ENCODE peak calls at places on chromosomes 7 and 10, in nine cellular contexts. One of them, this sample, is unnamed.

GRCh38 chr10:29588640-29589421 is 45.9 kb downstream of the SVIL start:
- DNase-seq in hepatocyte: no peak
- DNase-seq in HCT116: no peak
- DNase-seq in astrocyte: peak; percentile 47
- DNase-seq in SK-N-SH: no peak
- DNase-seq in fibroblast of lung: peak; percentile 34
- DNase-seq in neural progenitor cell: no peak
- DNase-seq in PC-9: peak; percentile 88
- DNase-seq in PC-3: peak; percentile 43
- DNase-seq in this sample: peak; percentile 59

GRCh38 chr7:149081914-149082313 is 8.6 kb downstream of the ZNF786 start:
- DNase-seq in hepatocyte: no peak
- DNase-seq in HCT116: no peak
- DNase-seq in astrocyte: no peak
- DNase-seq in SK-N-SH: no peak
- DNase-seq in fibroblast of lung: no peak
- DNase-seq in neural progenitor cell: no peak
- DNase-seq in PC-9: no peak
- DNase-seq in PC-3: no peak
- DNase-seq in this sample: peak; percentile 62

GRCh38 chr10:43839973-43840372 is 191.3 kb upstream of the ZNF32 start:
- DNase-seq in hepatocyte: no peak
- DNase-seq in HCT116: no peak
- DNase-seq in astrocyte: no peak
- DNase-seq in SK-N-SH: no peak
- DNase-seq in fibroblast of lung: no peak
- DNase-seq in neural progenitor cell: no peak
- DNase-seq in PC-9: no peak
- DNase-seq in PC-3: no peak
- DNase-seq in this sample: no peak

GRCh38 chr7:130877236-130877635 is 143.2 kb upstream of the KLF14 start:
- DNase-seq in hepatocyte: no peak
- DNase-seq in HCT116: no peak
- DNase-seq in astrocyte: no peak
- DNase-seq in SK-N-SH: no peak
- DNase-seq in fibroblast of lung: no peak
- DNase-seq in neural progenitor cell: no peak
- DNase-seq in PC-9: no peak
- DNase-seq in PC-3: no peak
- DNase-seq in this sample: no peak

GRCh38 chr10:115402690-115403089 is 309.5 kb downstream of the ATRNL1 start:
- DNase-seq in hepatocyte: peak; percentile 7
- DNase-seq in HCT116: no peak
- DNase-seq in astrocyte: peak; percentile 44
- DNase-seq in SK-N-SH: no peak
- DNase-seq in fibroblast of lung: peak; percentile 79
- DNase-seq in neural progenitor cell: no peak
- DNase-seq in PC-9: no peak
- DNase-seq in PC-3: peak; percentile 44
- DNase-seq in this sample: no peak

GRCh38 chr10:79179404-79180309 is 110.9 kb downstream of the ZMIZ1 start:
- DNase-seq in hepatocyte: peak; percentile 61
- DNase-seq in HCT116: no peak
- DNase-seq in astrocyte: peak; percentile 35
- DNase-seq in SK-N-SH: peak; percentile 92
- DNase-seq in fibroblast of lung: no peak
- DNase-seq in neural progenitor cell: peak; percentile 92
- DNase-seq in PC-9: no peak
- DNase-seq in PC-3: no peak
- DNase-seq in this sample: peak; percentile 77

GRCh38 chr7:5282464-5283316 is at the start of gene SLC29A4:
- DNase-seq in hepatocyte: peak; percentile 71
- DNase-seq in HCT116: peak; percentile 13
- DNase-seq in astrocyte: no peak
- DNase-seq in SK-N-SH: peak; percentile 87
- DNase-seq in fibroblast of lung: peak; percentile 46
- DNase-seq in neural progenitor cell: peak; percentile 62
- DNase-seq in PC-9: no peak
- DNase-seq in PC-3: peak; percentile 19
- DNase-seq in this sample: no peak

GRCh38 chr7:130096243-130096827 is 26.0 kb downstream of the KLHDC10 start:
- DNase-seq in hepatocyte: no peak
- DNase-seq in HCT116: no peak
- DNase-seq in astrocyte: no peak
- DNase-seq in SK-N-SH: no peak
- DNase-seq in fibroblast of lung: peak; percentile 33
- DNase-seq in neural progenitor cell: no peak
- DNase-seq in PC-9: no peak
- DNase-seq in PC-3: no peak
- DNase-seq in this sample: no peak

GRCh38 chr10:103667390-103667789 is 173.9 kb downstream of the NEURL1 start:
- DNase-seq in hepatocyte: no peak
- DNase-seq in HCT116: no peak
- DNase-seq in astrocyte: no peak
- DNase-seq in SK-N-SH: no peak
- DNase-seq in fibroblast of lung: peak; percentile 79
- DNase-seq in neural progenitor cell: peak; percentile 39
- DNase-seq in PC-9: no peak
- DNase-seq in PC-3: no peak
- DNase-seq in this sample: no peak

GRCh38 chr10:97534746-97535367 is 36.1 kb downstream of the UBTD1 start:
- DNase-seq in hepatocyte: no peak
- DNase-seq in HCT116: no peak
- DNase-seq in astrocyte: no peak
- DNase-seq in SK-N-SH: peak; percentile 62
- DNase-seq in fibroblast of lung: no peak
- DNase-seq in neural progenitor cell: peak; percentile 62
- DNase-seq in PC-9: no peak
- DNase-seq in PC-3: peak; percentile 42
- DNase-seq in this sample: peak; percentile 84

GRCh38 chr10:7272008-7272407 is 138.8 kb downstream of the SFMBT2 start:
- DNase-seq in hepatocyte: no peak
- DNase-seq in HCT116: no peak
- DNase-seq in astrocyte: no peak
- DNase-seq in SK-N-SH: no peak
- DNase-seq in fibroblast of lung: no peak
- DNase-seq in neural progenitor cell: no peak
- DNase-seq in PC-9: no peak
- DNase-seq in PC-3: no peak
- DNase-seq in this sample: no peak

GRCh38 chr10:112658900-112659328 is 211.9 kb downstream of the VTI1A start:
- DNase-seq in hepatocyte: peak; percentile 37
- DNase-seq in HCT116: peak; percentile 41
- DNase-seq in astrocyte: peak; percentile 76
- DNase-seq in SK-N-SH: no peak
- DNase-seq in fibroblast of lung: no peak
- DNase-seq in neural progenitor cell: peak; percentile 74
- DNase-seq in PC-9: peak; percentile 85
- DNase-seq in PC-3: peak; percentile 80
- DNase-seq in this sample: no peak

GRCh38 chr10:11910102-11910501 is 86.9 kb downstream of the PROSER2 start:
- DNase-seq in hepatocyte: no peak
- DNase-seq in HCT116: no peak
- DNase-seq in astrocyte: no peak
- DNase-seq in SK-N-SH: no peak
- DNase-seq in fibroblast of lung: no peak
- DNase-seq in neural progenitor cell: no peak
- DNase-seq in PC-9: no peak
- DNase-seq in PC-3: no peak
- DNase-seq in this sample: no peak

GRCh38 chr7:131068604-131069021 is 259.1 kb upstream of the MKLN1 start:
- DNase-seq in hepatocyte: no peak
- DNase-seq in HCT116: no peak
- DNase-seq in astrocyte: peak; percentile 25
- DNase-seq in SK-N-SH: no peak
- DNase-seq in fibroblast of lung: peak; percentile 45
- DNase-seq in neural progenitor cell: peak; percentile 13
- DNase-seq in PC-9: no peak
- DNase-seq in PC-3: peak; percentile 18
- DNase-seq in this sample: peak; percentile 32

GRCh38 chr7:38178695-38179344 is 775 bp downstream of the STARD3NL start:
- DNase-seq in hepatocyte: no peak
- DNase-seq in HCT116: no peak
- DNase-seq in astrocyte: peak; percentile 56
- DNase-seq in SK-N-SH: no peak
- DNase-seq in fibroblast of lung: peak; percentile 54
- DNase-seq in neural progenitor cell: no peak
- DNase-seq in PC-9: no peak
- DNase-seq in PC-3: no peak
- DNase-seq in this sample: no peak

GRCh38 chr7:30906520-30907240 is 5.0 kb upstream of the AQP1 start:
- DNase-seq in hepatocyte: no peak
- DNase-seq in HCT116: no peak
- DNase-seq in astrocyte: peak; percentile 47
- DNase-seq in SK-N-SH: peak; percentile 68
- DNase-seq in fibroblast of lung: no peak
- DNase-seq in neural progenitor cell: no peak
- DNase-seq in PC-9: no peak
- DNase-seq in PC-3: peak; percentile 21
- DNase-seq in this sample: no peak

GRCh38 chr7:11427686-11428273 is 404.2 kb downstream of the THSD7A start:
- DNase-seq in hepatocyte: peak; percentile 77
- DNase-seq in HCT116: peak; percentile 53
- DNase-seq in astrocyte: peak; percentile 54
- DNase-seq in SK-N-SH: peak; percentile 76
- DNase-seq in fibroblast of lung: peak; percentile 86
- DNase-seq in neural progenitor cell: peak; percentile 68
- DNase-seq in PC-9: peak; percentile 54
- DNase-seq in PC-3: peak; percentile 74
- DNase-seq in this sample: peak; percentile 81

GRCh38 chr7:80047032-80047431 is 87.6 kb upstream of the GNAI1 start:
- DNase-seq in hepatocyte: no peak
- DNase-seq in HCT116: no peak
- DNase-seq in astrocyte: no peak
- DNase-seq in SK-N-SH: no peak
- DNase-seq in fibroblast of lung: no peak
- DNase-seq in neural progenitor cell: no peak
- DNase-seq in PC-9: no peak
- DNase-seq in PC-3: no peak
- DNase-seq in this sample: no peak

GRCh38 chr7:136857573-136857972 is 10.9 kb upstream of the CHRM2 start:
- DNase-seq in hepatocyte: peak; percentile 23
- DNase-seq in HCT116: no peak
- DNase-seq in astrocyte: peak; percentile 24
- DNase-seq in SK-N-SH: no peak
- DNase-seq in fibroblast of lung: peak; percentile 55
- DNase-seq in neural progenitor cell: peak; percentile 55
- DNase-seq in PC-9: no peak
- DNase-seq in PC-3: peak; percentile 53
- DNase-seq in this sample: peak; percentile 48

GRCh38 chr7:21123586-21123985 is 304.3 kb upstream of the SP4 start:
- DNase-seq in hepatocyte: no peak
- DNase-seq in HCT116: no peak
- DNase-seq in astrocyte: no peak
- DNase-seq in SK-N-SH: no peak
- DNase-seq in fibroblast of lung: no peak
- DNase-seq in neural progenitor cell: no peak
- DNase-seq in PC-9: no peak
- DNase-seq in PC-3: no peak
- DNase-seq in this sample: no peak

GRCh38 chr7:96789914-96790313 is 80.3 kb upstream of the SEM1 start:
- DNase-seq in hepatocyte: no peak
- DNase-seq in HCT116: no peak
- DNase-seq in astrocyte: no peak
- DNase-seq in SK-N-SH: no peak
- DNase-seq in fibroblast of lung: no peak
- DNase-seq in neural progenitor cell: no peak
- DNase-seq in PC-9: no peak
- DNase-seq in PC-3: peak; percentile 9
- DNase-seq in this sample: no peak

GRCh38 chr7:131106681-131107342 is 220.9 kb upstream of the MKLN1 start:
- DNase-seq in hepatocyte: peak; percentile 50
- DNase-seq in HCT116: no peak
- DNase-seq in astrocyte: no peak
- DNase-seq in SK-N-SH: peak; percentile 81
- DNase-seq in fibroblast of lung: no peak
- DNase-seq in neural progenitor cell: peak; percentile 56
- DNase-seq in PC-9: no peak
- DNase-seq in PC-3: peak; percentile 44
- DNase-seq in this sample: peak; percentile 55

GRCh38 chr10:6065845-6066244 is 3.7 kb upstream of the IL2RA start:
- DNase-seq in hepatocyte: no peak
- DNase-seq in HCT116: no peak
- DNase-seq in astrocyte: no peak
- DNase-seq in SK-N-SH: no peak
- DNase-seq in fibroblast of lung: peak; percentile 18
- DNase-seq in neural progenitor cell: no peak
- DNase-seq in PC-9: no peak
- DNase-seq in PC-3: no peak
- DNase-seq in this sample: no peak

GRCh38 chr10:101214446-101215396 is 14.5 kb downstream of the LBX1 start:
- DNase-seq in hepatocyte: peak; percentile 84
- DNase-seq in HCT116: peak; percentile 66
- DNase-seq in astrocyte: no peak
- DNase-seq in SK-N-SH: peak; percentile 84
- DNase-seq in fibroblast of lung: peak; percentile 44
- DNase-seq in neural progenitor cell: peak; percentile 93
- DNase-seq in PC-9: no peak
- DNase-seq in PC-3: peak; percentile 73
- DNase-seq in this sample: peak; percentile 96
- TF ChIP-seq CTCF in hepatocyte: peak; percentile 97
- TF ChIP-seq CTCF in HCT116: peak; percentile 98
- TF ChIP-seq CTCF in astrocyte: peak; percentile 73
- TF ChIP-seq CTCF in SK-N-SH: peak; percentile 93
- TF ChIP-seq CTCF in fibroblast of lung: peak; percentile 67
- TF ChIP-seq CTCF in neural progenitor cell: peak; percentile 98
- TF ChIP-seq CTCF in PC-9: peak; percentile 84
- TF ChIP-seq CTCF in PC-3: peak; percentile 74
- TF ChIP-seq CTCF in this sample: peak; percentile 85

GRCh38 chr7:16644987-16645592 is 464 bp downstream of the ANKMY2 start:
- DNase-seq in hepatocyte: no peak
- DNase-seq in HCT116: no peak
- DNase-seq in astrocyte: no peak
- DNase-seq in SK-N-SH: peak; percentile 85
- DNase-seq in fibroblast of lung: peak; percentile 39
- DNase-seq in neural progenitor cell: peak; percentile 75
- DNase-seq in PC-9: no peak
- DNase-seq in PC-3: no peak
- DNase-seq in this sample: peak; percentile 65
- H3K79me2 ChIP-seq in hepatocyte: peaks cover 86% of the 10 kb centered on the region
- H3K79me2 ChIP-seq in HCT116: peaks cover 90% of the 10 kb centered on the region
- H3K79me2 ChIP-seq in astrocyte: peaks cover 79% of the 10 kb centered on the region
- H3K79me2 ChIP-seq in SK-N-SH: peaks cover 79% of the 10 kb centered on the region
- H3K79me2 ChIP-seq in fibroblast of lung: peaks cover 57% of the 10 kb centered on the region
- H3K79me2 ChIP-seq in neural progenitor cell: peaks cover 88% of the 10 kb centered on the region
- H3K79me2 ChIP-seq in PC-9: peaks cover 72% of the 10 kb centered on the region
- H3K79me2 ChIP-seq in PC-3: peaks cover 61% of the 10 kb centered on the region
- H3K79me2 ChIP-seq in this sample: peaks cover 41% of the 10 kb centered on the region

GRCh38 chr7:101235050-101235449 is 2.6 kb downstream of the CLDN15 start:
- DNase-seq in hepatocyte: no peak
- DNase-seq in HCT116: no peak
- DNase-seq in astrocyte: no peak
- DNase-seq in SK-N-SH: peak; percentile 71
- DNase-seq in fibroblast of lung: no peak
- DNase-seq in neural progenitor cell: peak; percentile 32
- DNase-seq in PC-9: no peak
- DNase-seq in PC-3: no peak
- DNase-seq in this sample: peak; percentile 66
- TF ChIP-seq CTCF in hepatocyte: peak; percentile 27
- TF ChIP-seq CTCF in HCT116: no peak
- TF ChIP-seq CTCF in astrocyte: peak; percentile 15
- TF ChIP-seq CTCF in SK-N-SH: peak; percentile 61
- TF ChIP-seq CTCF in fibroblast of lung: no peak
- TF ChIP-seq CTCF in neural progenitor cell: peak; percentile 46
- TF ChIP-seq CTCF in PC-9: peak; percentile 25
- TF ChIP-seq CTCF in PC-3: peak; percentile 39
- TF ChIP-seq CTCF in this sample: peak; percentile 84

GRCh38 chr7:2032876-2033407 is 199.8 kb downstream of the MAD1L1 start:
- DNase-seq in hepatocyte: no peak
- DNase-seq in HCT116: no peak
- DNase-seq in astrocyte: no peak
- DNase-seq in SK-N-SH: peak; percentile 26
- DNase-seq in fibroblast of lung: no peak
- DNase-seq in neural progenitor cell: no peak
- DNase-seq in PC-9: no peak
- DNase-seq in PC-3: no peak
- DNase-seq in this sample: no peak
- H3K79me2 ChIP-seq in hepatocyte: no peaks in the 10 kb centered on the region
- H3K79me2 ChIP-seq in HCT116: no peaks in the 10 kb centered on the region
- H3K79me2 ChIP-seq in astrocyte: no peaks in the 10 kb centered on the region
- H3K79me2 ChIP-seq in SK-N-SH: no peaks in the 10 kb centered on the region
- H3K79me2 ChIP-seq in fibroblast of lung: no peaks in the 10 kb centered on the region
- H3K79me2 ChIP-seq in neural progenitor cell: no peaks in the 10 kb centered on the region
- H3K79me2 ChIP-seq in PC-9: no peaks in the 10 kb centered on the region
- H3K79me2 ChIP-seq in PC-3: no peaks in the 10 kb centered on the region
- H3K79me2 ChIP-seq in this sample: peaks cover 7% of the 10 kb centered on the region